ENCODE peak calls at places on chromosome 13, in eight cellular contexts. Y is tibial nerve, Q is K562, I is A549, J is SK-N-SH, V is stomach, C is HepG2, W is ovary. Z is an unnamed sample.

GRCh38 chr13:96141032-96141431 is 51.1 kb downstream of the HS6ST3 start:
- DNase-seq in Y (no peak), Q (no peak), I (no peak), J (no peak), V (no peak), C (peak; percentile 20), W (no peak), Z (no peak)

GRCh38 chr13:113820813-113821651 is 42.8 kb downstream of the GAS6 start:
- DNase-seq in Y (peak; percentile 73), Q (peak; percentile 44), I (peak; percentile 40), J (peak; percentile 91), V (no peak), C (no peak), W (peak; percentile 81), Z (peak; percentile 96)

GRCh38 chr13:32889986-32890565 is 126.1 kb upstream of the KL start:
- DNase-seq in Y (no peak), Q (no peak), I (no peak), J (no peak), V (no peak), C (no peak), W (no peak), Z (peak; percentile 24)

GRCh38 chr13:106415971-106416370 is 119.5 kb downstream of the EFNB2 start:
- DNase-seq in Y (no peak), Q (no peak), I (no peak), J (no peak), V (no peak), C (no peak), W (no peak), Z (no peak)

GRCh38 chr13:46668302-46668720 is 115.3 kb downstream of the LRCH1 start:
- DNase-seq in Y (peak; percentile 66), Q (no peak), I (no peak), J (no peak), V (no peak), C (no peak), W (peak; percentile 19), Z (no peak)

GRCh38 chr13:114049026-114049425 is 75.2 kb upstream of the C13orf46 start:
- DNase-seq in Y (no peak), Q (no peak), I (no peak), J (no peak), V (no peak), C (no peak), W (no peak), Z (no peak)

GRCh38 chr13:98050041-98050466 is 92.8 kb upstream of the FARP1 start:
- DNase-seq in Y (no peak), Q (no peak), I (no peak), J (peak; percentile 38), V (no peak), C (peak; percentile 78), W (no peak), Z (no peak)

GRCh38 chr13:113354831-113355610 is 8.9 kb downstream of the GRTP1 start:
- DNase-seq in Y (no peak), Q (no peak), I (no peak), J (no peak), V (no peak), C (no peak), W (no peak), Z (no peak)

GRCh38 chr13:74132152-74132767 is 1.9 kb downstream of the KLF12 start:
- DNase-seq in Y (no peak), Q (no peak), I (no peak), J (no peak), V (no peak), C (peak; percentile 15), W (no peak), Z (no peak)
- H3K4me3 ChIP-seq in Y (peak overlapping the region; percentile 73), Q (no peak overlapping the region), I (no peak overlapping the region), J (peak overlapping the region; percentile 88), V (peak overlapping the region; percentile 96), C (peak overlapping the region; percentile 59), W (peak overlapping the region; percentile 77), Z (peak overlapping the region; percentile 92)

DNA sequence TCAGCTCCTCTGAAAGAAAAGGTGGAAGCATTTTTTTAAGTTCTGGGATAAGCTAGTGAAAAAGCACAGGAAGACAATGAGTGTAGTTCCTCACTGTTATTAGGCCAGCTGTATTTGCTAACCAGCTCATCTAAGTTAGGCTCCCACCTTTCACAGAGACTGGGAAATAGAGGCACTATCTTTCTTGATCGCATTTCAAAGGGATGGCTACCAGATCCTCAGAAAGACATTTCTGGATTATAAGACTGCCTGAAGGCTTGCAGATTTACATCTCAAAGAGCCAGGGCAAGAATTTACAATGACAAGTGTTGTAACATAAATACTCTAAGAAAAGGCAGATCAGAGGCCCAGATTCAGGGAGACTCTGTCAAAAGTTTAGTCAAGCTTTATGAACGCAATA is 1005.5 kb downstream of the PCDH9 start:
- DNase-seq in Y (no peak), Q (no peak), I (no peak), J (no peak), V (no peak), C (no peak), W (no peak), Z (no peak)
- H3K4me1 ChIP-seq in Y (no peaks in the 10 kb centered on the region), Q (no peaks in the 10 kb centered on the region), I (no peaks in the 10 kb centered on the region), J (no peaks in the 10 kb centered on the region), V (no peaks in the 10 kb centered on the region), C (no peaks in the 10 kb centered on the region), W (no peaks in the 10 kb centered on the region), Z (no peaks in the 10 kb centered on the region)

GRCh38 chr13:20869540-20869939 is 33.0 kb downstream of the XPO4 start:
- DNase-seq in Y (no peak), Q (no peak), I (no peak), J (peak; percentile 6), V (no peak), C (no peak), W (no peak), Z (no peak)

GRCh38 chr13:20877902-20878301 is 24.6 kb downstream of the XPO4 start:
- DNase-seq in Y (no peak), Q (no peak), I (no peak), J (no peak), V (no peak), C (no peak), W (no peak), Z (no peak)

GRCh38 chr13:20867408-20867807 is 35.1 kb downstream of the XPO4 start:
- DNase-seq in Y (no peak), Q (no peak), I (no peak), J (no peak), V (no peak), C (no peak), W (no peak), Z (no peak)

GRCh38 chr13:20870829-20871228 is 31.7 kb downstream of the XPO4 start:
- DNase-seq in Y (no peak), Q (no peak), I (no peak), J (no peak), V (no peak), C (no peak), W (no peak), Z (no peak)

GRCh38 chr13:20873348-20873747 is 29.2 kb downstream of the XPO4 start:
- DNase-seq in Y (no peak), Q (no peak), I (no peak), J (no peak), V (no peak), C (no peak), W (no peak), Z (no peak)
- TF ChIP-seq EP300 in Y (no peak), Q (no peak), I (no peak), J (no peak), V (no peak), C (no peak), W (no peak), Z (no peak)

GRCh38 chr13:64239372-64239771 is 2823.7 kb upstream of the PCDH20 start:
- DNase-seq in Y (no peak), Q (no peak), I (no peak), J (no peak), V (no peak), C (no peak), W (no peak), Z (no peak)
- H3K4me3 ChIP-seq in Y (no peak overlapping the region), Q (no peak overlapping the region), I (no peak overlapping the region), J (no peak overlapping the region), V (no peak overlapping the region), C (no peak overlapping the region), W (no peak overlapping the region), Z (no peak overlapping the region)

DNA sequence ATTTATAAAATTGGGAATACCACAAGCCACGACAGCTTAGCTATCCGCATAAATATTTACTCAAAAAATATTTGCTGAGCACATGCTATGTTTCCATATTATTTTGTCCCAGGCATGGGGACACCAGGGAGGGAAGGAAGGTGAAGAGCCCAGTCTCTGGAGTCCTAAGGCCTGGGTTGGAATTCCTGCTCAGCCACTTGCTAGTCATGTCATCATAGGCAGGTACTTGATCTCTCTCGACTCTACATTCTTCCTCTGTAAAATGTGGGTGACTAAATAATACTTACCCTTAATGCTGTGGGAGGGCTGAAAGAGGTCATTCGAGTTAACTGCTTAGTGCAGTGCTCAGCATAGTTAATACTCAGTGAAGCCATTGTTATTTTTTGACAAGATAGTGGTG is 4.3 kb upstream of the RNASEH2B start:
- DNase-seq in Y (no peak), Q (no peak), I (no peak), J (no peak), V (no peak), C (no peak), W (no peak), Z (no peak)
- H3K4me1 ChIP-seq in Y (peaks cover under 1% of the 10 kb centered on the region), Q (peaks cover 12% of the 10 kb centered on the region), I (no peaks in the 10 kb centered on the region), J (no peaks in the 10 kb centered on the region), V (peaks cover 10% of the 10 kb centered on the region), C (peaks cover 7% of the 10 kb centered on the region), W (peaks cover 1% of the 10 kb centered on the region), Z (peaks cover 13% of the 10 kb centered on the region)

DNA sequence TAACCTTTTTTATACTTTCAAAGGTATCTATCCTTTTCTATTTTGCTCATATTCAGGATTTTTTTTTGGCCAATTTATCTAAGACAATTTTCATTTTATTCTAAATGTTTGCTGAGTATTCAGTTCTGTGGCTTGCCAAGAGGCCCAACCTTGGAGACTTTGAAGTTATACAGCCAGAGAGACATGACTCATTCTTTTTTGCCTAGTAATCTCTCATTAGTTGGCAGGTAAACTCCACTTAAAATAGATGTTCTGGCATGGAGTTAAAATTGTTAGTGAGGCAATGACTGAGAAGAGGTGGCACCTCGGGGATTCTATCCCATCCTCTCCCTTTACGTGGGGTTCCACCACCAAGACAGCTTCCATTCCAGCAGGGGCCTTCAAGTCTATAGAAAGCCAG is 213.8 kb downstream of the KCTD12 start:
- DNase-seq in Y (no peak), Q (no peak), I (no peak), J (no peak), V (no peak), C (no peak), W (peak; percentile 32), Z (no peak)
- TF ChIP-seq EP300 in Y (no peak), Q (no peak), I (no peak), J (no peak), V (no peak), C (no peak), W (no peak), Z (no peak)

GRCh38 chr13:51587372-51587771 is 3.1 kb downstream of the WDFY2 start:
- DNase-seq in Y (no peak), Q (no peak), I (no peak), J (no peak), V (no peak), C (peak; percentile 35), W (no peak), Z (no peak)

GRCh38 chr13:51590966-51591627 is 6.8 kb downstream of the WDFY2 start:
- DNase-seq in Y (peak; percentile 43), Q (peak; percentile 10), I (peak; percentile 35), J (peak; percentile 41), V (peak; percentile 41), C (peak; percentile 63), W (peak; percentile 21), Z (no peak)

GRCh38 chr13:51588406-51588949 is 4.2 kb downstream of the WDFY2 start:
- DNase-seq in Y (no peak), Q (no peak), I (no peak), J (no peak), V (no peak), C (no peak), W (no peak), Z (no peak)

GRCh38 chr13:51589793-51590192 is 5.5 kb downstream of the WDFY2 start:
- DNase-seq in Y (no peak), Q (no peak), I (no peak), J (peak; percentile 17), V (no peak), C (no peak), W (no peak), Z (no peak)

GRCh38 chr13:51590231-51590630 is 6.0 kb downstream of the WDFY2 start:
- DNase-seq in Y (no peak), Q (no peak), I (no peak), J (no peak), V (no peak), C (no peak), W (no peak), Z (no peak)
- H3K4me3 ChIP-seq in Y (no peak overlapping the region), Q (no peak overlapping the region), I (no peak overlapping the region), J (no peak overlapping the region), V (no peak overlapping the region), C (no peak overlapping the region), W (no peak overlapping the region), Z (no peak overlapping the region)